ENCODE peak calls at places on chromosomes 11 and 22, in nine cellular contexts. M is NCI-H187; N is kidney tubule cell; W is kidney; Y is hippocampal formation; B is effector memory CD8-positive, alpha-beta T cell; A is sciatic nerve; I is AG10803; H is ELR. F is an unnamed sample.

GRCh38 chr11:7353100-7353499 is 101.4 kb downstream of the SYT9 start:
- DNase-seq in M (no peak), N (peak; percentile 35), W (peak; percentile 29), Y (no peak), B (no peak), A (no peak), I (peak; percentile 32), H (peak; percentile 46), F (no peak)

GRCh38 chr11:61359541-61359940 is 2.1 kb downstream of the CYB561A3 start:
- DNase-seq in M (no peak), N (no peak), W (no peak), Y (no peak), B (no peak), A (no peak), I (no peak), H (no peak), F (no peak)

GRCh38 chr11:37786214-37786755 is 1188.2 kb upstream of the RAG2 start:
- DNase-seq in M (no peak), N (peak; percentile 78), W (no peak), Y (no peak), B (no peak), A (no peak), I (peak; percentile 23), H (peak; percentile 57), F (peak; percentile 44)

GRCh38 chr11:118443590-118444218 is 7.4 kb downstream of the KMT2A start:
- DNase-seq in M (no peak), N (no peak), W (no peak), Y (no peak), B (no peak), A (no peak), I (no peak), H (no peak), F (no peak)

GRCh38 chr11:120565436-120566155 is 54.0 kb downstream of the GRIK4 start:
- DNase-seq in M (no peak), N (peak; percentile 20), W (no peak), Y (no peak), B (no peak), A (no peak), I (no peak), H (peak; percentile 15), F (peak; percentile 10)

GRCh38 chr11:85182437-85183109 is 444.6 kb downstream of the DLG2 start:
- DNase-seq in M (no peak), N (peak; percentile 31), W (no peak), Y (peak; percentile 64), B (no peak), A (no peak), I (peak; percentile 3), H (peak; percentile 66), F (peak; percentile 1)

GRCh38 chr22:20551805-20552449 is 44.5 kb downstream of the MED15 start:
- DNase-seq in M (no peak), N (no peak), W (no peak), Y (peak; percentile 49), B (peak; percentile 27), A (no peak), I (peak; percentile 54), H (no peak), F (peak; percentile 77)

GRCh38 chr22:20430641-20431519 is 6.7 kb downstream of the SCARF2 start:
- DNase-seq in M (no peak), N (peak; percentile 65), W (peak; percentile 82), Y (no peak), B (peak; percentile 53), A (peak; percentile 63), I (peak; percentile 48), H (no peak), F (no peak)

GRCh38 chr22:42432020-42432596 is at the start of gene NFAM1:
- DNase-seq in M (no peak), N (no peak), W (peak; percentile 86), Y (no peak), B (no peak), A (peak; percentile 75), I (no peak), H (no peak), F (no peak)

GRCh38 chr11:34788642-34789041 is 127.5 kb downstream of the APIP start:
- DNase-seq in M (no peak), N (no peak), W (no peak), Y (no peak), B (no peak), A (no peak), I (no peak), H (no peak), F (no peak)

GRCh38 chr11:2138436-2139117 is 612 bp downstream of the IGF2 start:
- DNase-seq in M (no peak), N (no peak), W (peak; percentile 74), Y (no peak), B (no peak), A (no peak), I (no peak), H (no peak), F (peak; percentile 52)

GRCh38 chr11:16785520-16786128 is 47.2 kb downstream of the C11orf58 start:
- DNase-seq in M (peak; percentile 32), N (peak; percentile 76), W (no peak), Y (peak; percentile 64), B (peak; percentile 48), A (peak; percentile 82), I (peak; percentile 77), H (peak; percentile 78), F (peak; percentile 67)

GRCh38 chr11:33391893-33392251 is 134.7 kb downstream of the HIPK3 start:
- DNase-seq in M (no peak), N (no peak), W (no peak), Y (no peak), B (no peak), A (no peak), I (no peak), H (no peak), F (no peak)

GRCh38 chr11:35639591-35640179 is 21.4 kb downstream of the FJX1 start:
- DNase-seq in M (no peak), N (no peak), W (no peak), Y (no peak), B (no peak), A (no peak), I (no peak), H (no peak), F (no peak)

GRCh38 chr11:1283091-1283511 is 26.3 kb downstream of the TOLLIP start:
- DNase-seq in M (no peak), N (no peak), W (peak; percentile 59), Y (no peak), B (no peak), A (no peak), I (no peak), H (no peak), F (no peak)

GRCh38 chr22:48701296-48702030 is 1126.2 kb downstream of the BRD1 start:
- DNase-seq in M (no peak), N (no peak), W (peak; percentile 60), Y (no peak), B (no peak), A (no peak), I (no peak), H (no peak), F (no peak)

GRCh38 chr11:3046641-3047040 is 10.6 kb downstream of the CARS1 start:
- DNase-seq in M (no peak), N (no peak), W (no peak), Y (no peak), B (no peak), A (no peak), I (peak; percentile 22), H (no peak), F (no peak)

GRCh38 chr11:30635401-30635989 is 49.3 kb upstream of the MPPED2 start:
- DNase-seq in M (peak; percentile 72), N (peak; percentile 48), W (peak; percentile 37), Y (peak; percentile 79), B (no peak), A (peak; percentile 55), I (no peak), H (no peak), F (no peak)

GRCh38 chr22:46646531-46647211 is 26.5 kb downstream of the GRAMD4 start:
- DNase-seq in M (no peak), N (no peak), W (no peak), Y (no peak), B (no peak), A (no peak), I (no peak), H (no peak), F (no peak)

GRCh38 chr11:73759520-73760065 is 1.3 kb downstream of the RAB6A start:
- DNase-seq in M (no peak), N (peak; percentile 33), W (no peak), Y (no peak), B (no peak), A (no peak), I (peak; percentile 44), H (peak; percentile 53), F (peak; percentile 49)

GRCh38 chr22:18012528-18012927 is 11.8 kb downstream of the MICAL3 start:
- DNase-seq in M (no peak), N (peak; percentile 95), W (no peak), Y (no peak), B (no peak), A (no peak), I (no peak), H (peak; percentile 84), F (peak; percentile 26)

F was measured in LHCN-M2.